ENCODE peak calls at places on chromosome X, in eight cellular contexts. B is endothelial cell, C is HEK293T, W is progenitor cell of endocrine pancreas, H is gastrocnemius medialis, L is NCI-H2171 treated with DMSO at 0.1 percent for 48 hours, J is adrenal gland, U is brain microvascular endothelial cell. Y is an unnamed sample.

GRCh38 chrX:21744060-21744459 is 13.9 kb downstream of the SMPX start:
- DNase-seq in B (no peak), C (no peak), W (no peak), H (no peak), L (no peak), J (no peak), U (no peak), Y (no peak)

GRCh38 chrX:114344756-114345155 is 239.1 kb upstream of the HTR2C start:
- DNase-seq in B (no peak), C (peak), W (no peak), H (no peak), L (peak), J (no peak), U (peak), Y (no peak)

GRCh38 chrX:57135287-57135686 is 1.9 kb downstream of the SPIN2A start:
- DNase-seq in B (no peak), C (no peak), W (no peak), H (no peak), L (no peak), J (no peak), U (no peak), Y (no peak)

GRCh38 chrX:123731987-123732678 is 719 bp downstream of the THOC2 start:
- DNase-seq in B (peak), C (peak), W (no peak), H (no peak), L (peak), J (no peak), U (no peak), Y (no peak)

GRCh38 chrX:94400488-94400887 is 726.5 kb downstream of the FAM133A start:
- DNase-seq in B (no peak), C (no peak), W (no peak), H (no peak), L (no peak), J (no peak), U (no peak), Y (no peak)

GRCh38 chrX:30308263-30309138 is 689 bp downstream of the NR0B1 start:
- DNase-seq in B (peak), C (peak), W (peak), H (no peak), L (no peak), J (peak), U (no peak), Y (no peak)

GRCh38 chrX:2185341-2186082 is 315.3 kb downstream of the DHRSX start:
- DNase-seq in B (no peak), C (no peak), W (no peak), H (no peak), L (no peak), J (no peak), U (no peak), Y (no peak)

GRCh38 chrX:149494844-149495565 is 10.1 kb downstream of the IDS start:
- DNase-seq in B (no peak), C (no peak), W (no peak), H (no peak), L (no peak), J (no peak), U (no peak), Y (no peak)

GRCh38 chrX:2484232-2484631 is 16.5 kb downstream of the DHRSX start:
- DNase-seq in B (no peak), C (no peak), W (no peak), H (no peak), L (no peak), J (no peak), U (peak), Y (no peak)

GRCh38 chrX:154698630-154699248 is 45.4 kb upstream of the CTAG2 start:
- DNase-seq in B (no peak), C (no peak), W (no peak), H (no peak), L (no peak), J (no peak), U (no peak), Y (no peak)

GRCh38 chrX:69618803-69619202 is 2.9 kb downstream of the EDA start:
- DNase-seq in B (no peak), C (peak), W (no peak), H (no peak), L (peak), J (peak), U (peak), Y (no peak)

GRCh38 chrX:3712870-3713224 is 602 bp downstream of the PRKX start:
- DNase-seq in B (no peak), C (peak), W (no peak), H (no peak), L (peak), J (no peak), U (no peak), Y (no peak)

GRCh38 chrX:107674480-107675364 is 46.4 kb downstream of the PRPS1 start:
- DNase-seq in B (no peak), C (no peak), W (no peak), H (peak), L (peak), J (peak), U (peak), Y (no peak)

GRCh38 chrX:45771560-45772340 is 571.1 kb upstream of the DIPK2B start:
- DNase-seq in B (no peak), C (no peak), W (no peak), H (no peak), L (no peak), J (no peak), U (peak), Y (peak)

GRCh38 chrX:71650333-71650969 is 16.9 kb upstream of the LOC101059915 start:
- DNase-seq in B (no peak), C (no peak), W (no peak), H (no peak), L (no peak), J (no peak), U (no peak), Y (no peak)

GRCh38 chrX:96538104-96538725 is 146.4 kb upstream of the DIAPH2 start:
- DNase-seq in B (no peak), C (no peak), W (no peak), H (no peak), L (no peak), J (no peak), U (no peak), Y (no peak)

GRCh38 chrX:11504234-11504633 is 161.5 kb downstream of the ARHGAP6 start:
- DNase-seq in B (no peak), C (no peak), W (no peak), H (no peak), L (no peak), J (no peak), U (no peak), Y (no peak)

GRCh38 chrX:36431819-36432218 is 512.3 kb downstream of the CFAP47 start:
- DNase-seq in B (no peak), C (no peak), W (no peak), H (no peak), L (no peak), J (no peak), U (peak), Y (peak)

GRCh38 chrX:129115104-129115503 is 408.2 kb downstream of the SMARCA1 start:
- DNase-seq in B (peak), C (peak), W (no peak), H (no peak), L (peak), J (peak), U (peak), Y (no peak)

GRCh38 chrX:39309721-39310152 is 508.5 kb downstream of the MID1IP1 start:
- DNase-seq in B (peak), C (no peak), W (no peak), H (no peak), L (no peak), J (peak), U (peak), Y (no peak)

GRCh38 chrX:39955621-39956020 is 142.1 kb downstream of the BCOR start:
- DNase-seq in B (no peak), C (no peak), W (no peak), H (no peak), L (peak), J (no peak), U (no peak), Y (no peak)

GRCh38 chrX:103275947-103276567 is 493 bp downstream of the TCEAL5 start:
- DNase-seq in B (no peak), C (no peak), W (no peak), H (no peak), L (no peak), J (no peak), U (no peak), Y (no peak)

GRCh38 chrX:151359931-151360871 is 36.8 kb upstream of the VMA21 start:
- DNase-seq in B (peak), C (peak), W (peak), H (no peak), L (peak), J (peak), U (no peak), Y (no peak)

GRCh38 chrX:19740744-19741143 is 146.7 kb downstream of the SH3KBP1 start:
- DNase-seq in B (no peak), C (no peak), W (no peak), H (no peak), L (no peak), J (no peak), U (no peak), Y (no peak)

GRCh38 chrX:2767631-2768455 is 16.0 kb downstream of the XG start:
- DNase-seq in B (no peak), C (no peak), W (no peak), H (peak), L (peak), J (peak), U (peak), Y (peak)

GRCh38 chrX:64885850-64886249 is 90.4 kb downstream of the ZC4H2 start:
- DNase-seq in B (peak), C (peak), W (no peak), H (no peak), L (no peak), J (no peak), U (no peak), Y (no peak)

GRCh38 chrX:94831364-94831763 is 1157.4 kb downstream of the FAM133A start:
- DNase-seq in B (no peak), C (no peak), W (no peak), H (no peak), L (peak), J (no peak), U (no peak), Y (no peak)

GRCh38 chrX:122055979-122056715 is 1008.7 kb downstream of the GLUD2 start:
- DNase-seq in B (no peak), C (no peak), W (no peak), H (no peak), L (no peak), J (no peak), U (no peak), Y (no peak)

GRCh38 chrX:6694977-6695376 is 160.1 kb upstream of the VCX3A start:
- DNase-seq in B (no peak), C (no peak), W (no peak), H (no peak), L (no peak), J (no peak), U (no peak), Y (no peak)

GRCh38 chrX:6021316-6022091 is 207.2 kb downstream of the NLGN4X start:
- DNase-seq in B (peak), C (peak), W (peak), H (no peak), L (peak), J (peak), U (peak), Y (no peak)

GRCh38 chrX:70504772-70505450 is 60.3 kb downstream of the DLG3 start:
- DNase-seq in B (no peak), C (no peak), W (no peak), H (no peak), L (no peak), J (no peak), U (no peak), Y (no peak)

GRCh38 chrX:19958530-19959486 is 32.1 kb downstream of the BCLAF3 start:
- DNase-seq in B (no peak), C (no peak), W (no peak), H (no peak), L (no peak), J (no peak), U (peak), Y (no peak)

GRCh38 chrX:31200430-31200829 is 128.6 kb upstream of the FTHL17 start:
- DNase-seq in B (no peak), C (no peak), W (no peak), H (no peak), L (no peak), J (no peak), U (no peak), Y (no peak)

GRCh38 chrX:49282647-49283011 is 13.0 kb downstream of the PPP1R3F start:
- DNase-seq in B (no peak), C (peak), W (no peak), H (no peak), L (peak), J (no peak), U (peak), Y (no peak)

GRCh38 chrX:103805860-103806259 is 26.2 kb downstream of the RAB9B start:
- DNase-seq in B (no peak), C (no peak), W (no peak), H (no peak), L (no peak), J (no peak), U (no peak), Y (no peak)

GRCh38 chrX:149370097-149370496 is 135.0 kb downstream of the IDS start:
- DNase-seq in B (no peak), C (no peak), W (no peak), H (no peak), L (no peak), J (no peak), U (no peak), Y (no peak)

GRCh38 chrX:79366888-79367749 is at the start of gene ITM2A:
- DNase-seq in B (peak), C (no peak), W (no peak), H (peak), L (no peak), J (peak), U (no peak), Y (no peak)

Y was measured in AG04450.